ENCODE peak calls at places on chromosomes 11 and 22, in seven cellular contexts. M, Y, D, I, B, Q and K are unnamed samples.

GRCh38 chr11:95477981-95478380 is 247.0 kb upstream of the SESN3 start:
- DNase-seq in I (no peak), Q (no peak), D (no peak), Y (no peak), M (no peak), B (no peak), K (no peak)

GRCh38 chr11:19117760-19118097 is 761 bp downstream of the ZDHHC13 start:
- DNase-seq in I (no peak), Q (no peak), M (no peak), Y (no peak), B (no peak), D (no peak), K (no peak)

GRCh38 chr11:33772300-33772699 is 2.0 kb downstream of the FBXO3 start:
- DNase-seq in D (peak), Q (no peak), M (no peak), Y (no peak), I (no peak), B (no peak), K (peak)

GRCh38 chr11:122399375-122399774 is 256.1 kb upstream of the UBASH3B start:
- DNase-seq in Y (no peak), D (no peak), Q (no peak), M (no peak), B (no peak), I (no peak), K (no peak)

GRCh38 chr11:16356751-16357365 is 512 bp upstream of the SOX6 start:
- DNase-seq in M (no peak), Q (no peak), D (no peak), I (no peak), Y (no peak), B (no peak), K (no peak)

GRCh38 chr11:84524422-84525051 is 1102.6 kb downstream of the DLG2 start:
- DNase-seq in Y (peak), B (no peak), D (peak), M (no peak), I (no peak), Q (no peak), K (peak)

GRCh38 chr22:28978863-28979799 is 82.5 kb downstream of the C22orf31 start:
- DNase-seq in Y (no peak), B (no peak), I (no peak), Q (no peak), M (no peak), D (no peak), K (no peak)

GRCh38 chr11:121802542-121802941 is 313.5 kb downstream of the BLID start:
- DNase-seq in D (no peak), Y (no peak), B (no peak), Q (no peak), I (no peak), M (peak), K (peak)

GRCh38 chr11:2517016-2517385 is 72.2 kb downstream of the KCNQ1 start:
- DNase-seq in D (no peak), B (no peak), M (peak), Y (no peak), I (peak), Q (no peak), K (no peak)

GRCh38 chr11:8294251-8294935 is 30.7 kb upstream of the LMO1 start:
- DNase-seq in M (no peak), D (no peak), Q (no peak), I (no peak), Y (no peak), B (no peak), K (no peak)

GRCh38 chr11:46383404-46383758 is 1.9 kb downstream of the MDK start:
- DNase-seq in M (no peak), Y (no peak), B (no peak), I (no peak), D (no peak), Q (no peak), K (no peak)

GRCh38 chr11:46382644-46383403 is 1.4 kb downstream of the MDK start:
- DNase-seq in B (no peak), I (no peak), Q (no peak), D (no peak), Y (no peak), M (no peak), K (peak)

GRCh38 chr11:46380340-46381045 is 976 bp upstream of the MDK start:
- DNase-seq in B (no peak), D (peak), Q (no peak), Y (peak), I (peak), M (peak), K (peak)

GRCh38 chr11:46381836-46382643 is 571 bp downstream of the MDK start:
- DNase-seq in B (no peak), Y (no peak), I (no peak), M (no peak), D (no peak), Q (no peak), K (no peak)

GRCh38 chr11:46381046-46381835 is at the start of gene MDK:
- DNase-seq in D (no peak), B (no peak), I (no peak), Q (no peak), M (peak), Y (no peak), K (peak)
- H3K27ac ChIP-seq in D (peak), B (peak), I (peak), Q (peak), M (peak), Y (no peak), K (peak)

GRCh38 chr11:13247606-13248320 is 29.8 kb upstream of the BMAL1 start:
- DNase-seq in M (no peak), B (no peak), Q (no peak), I (no peak), D (no peak), Y (no peak), K (no peak)
- H3K27ac ChIP-seq in M (no peak), B (no peak), Q (no peak), I (no peak), D (no peak), Y (no peak), K (no peak)

GRCh38 chr11:6548121-6548520 is 51.0 kb downstream of the DNHD1 start:
- DNase-seq in D (no peak), B (no peak), Y (no peak), M (no peak), Q (no peak), I (no peak), K (no peak)
- H3K27ac ChIP-seq in D (no peak), B (no peak), Y (no peak), M (no peak), Q (no peak), I (no peak), K (no peak)

DNA sequence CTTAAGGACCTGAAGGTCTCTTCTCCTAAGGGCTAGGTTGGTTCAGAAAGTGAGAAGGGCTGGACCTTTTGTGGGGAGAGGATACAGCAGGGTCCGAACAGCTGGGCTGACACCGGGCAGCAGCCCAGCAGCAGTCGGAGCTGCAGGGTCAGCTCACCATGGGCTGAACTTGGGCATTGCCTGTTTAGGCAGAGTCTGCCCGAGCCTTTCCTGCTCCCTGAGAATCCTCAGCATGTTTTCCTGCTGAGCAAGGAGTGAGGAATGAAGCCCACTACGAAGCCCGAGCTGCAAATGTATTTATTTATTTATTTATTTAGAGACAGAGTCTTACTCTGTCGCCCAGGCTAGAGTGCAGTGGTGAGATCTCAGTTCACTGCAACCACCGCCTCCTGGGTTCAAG is 83.9 kb downstream of the PTPRJ start:
- DNase-seq in Q (no peak), B (no peak), M (no peak), D (no peak), I (no peak), Y (no peak), K (no peak)
- H3K27ac ChIP-seq in Q (peak), B (peak), M (peak), D (no peak), I (peak), Y (no peak), K (peak)

DNA sequence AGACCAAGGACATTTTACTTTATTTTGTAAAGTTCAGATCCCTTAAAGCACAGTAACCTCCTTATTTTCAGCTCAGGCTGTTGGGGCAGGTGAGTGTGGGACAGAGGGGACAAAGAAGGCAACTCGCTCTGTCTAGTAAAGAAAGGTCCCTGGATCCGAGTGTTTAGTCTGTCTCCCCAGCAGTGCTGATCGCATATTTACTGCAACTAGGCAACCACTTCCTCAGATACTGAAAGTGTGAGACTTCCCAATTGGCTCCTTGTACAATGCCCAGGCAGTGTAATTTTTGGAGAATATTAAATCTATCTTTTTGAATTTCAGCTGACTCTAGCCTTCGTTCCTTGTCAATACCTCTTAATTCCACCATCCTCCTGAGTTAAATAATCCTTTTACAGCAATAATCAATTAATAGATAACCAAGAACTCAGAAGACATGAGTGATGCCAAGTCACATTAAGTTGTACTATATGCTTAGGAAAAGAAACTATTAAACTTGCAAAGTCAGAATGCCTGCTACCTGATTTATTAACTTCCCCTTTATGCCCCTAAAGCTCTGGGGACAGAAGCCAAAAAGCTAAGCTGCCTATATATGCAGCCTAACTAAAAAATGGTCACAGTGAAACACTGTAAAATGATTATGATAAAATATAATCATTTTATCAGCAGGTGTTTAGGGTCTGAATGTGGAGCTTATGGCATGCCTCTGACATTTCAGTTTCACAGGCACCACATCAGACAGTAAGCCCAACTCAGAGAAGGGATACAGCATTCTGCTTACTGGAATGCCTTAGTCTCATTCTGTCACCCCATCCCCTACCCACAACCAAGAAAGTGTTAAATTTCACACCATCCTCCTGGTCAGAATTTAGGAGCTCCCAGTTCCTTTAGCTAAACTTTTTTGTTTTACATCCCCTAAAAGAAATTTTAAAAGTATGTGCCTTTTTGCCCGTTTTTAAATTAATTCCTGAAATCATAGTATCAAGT is 138.7 kb downstream of the TRIM44 start:
- DNase-seq in B (no peak), Y (no peak), I (no peak), Q (no peak), M (no peak), D (no peak), K (no peak)
- H3K27ac ChIP-seq in B (no peak), Y (no peak), I (no peak), Q (no peak), M (no peak), D (no peak), K (no peak)

GRCh38 chr11:126914941-126915340 is 85.6 kb downstream of the KIRREL3 start:
- DNase-seq in M (no peak), I (no peak), B (no peak), Y (no peak), Q (no peak), D (no peak), K (no peak)

GRCh38 chr11:126918556-126918955 is 82.0 kb downstream of the KIRREL3 start:
- DNase-seq in D (no peak), B (no peak), I (no peak), M (no peak), Y (no peak), Q (no peak), K (no peak)

GRCh38 chr11:126915430-126915829 is 85.1 kb downstream of the KIRREL3 start:
- DNase-seq in I (no peak), Y (no peak), Q (no peak), D (no peak), M (no peak), B (no peak), K (no peak)

GRCh38 chr11:126919147-126919823 is 81.3 kb downstream of the KIRREL3 start:
- DNase-seq in Y (peak), B (no peak), I (no peak), M (no peak), Q (no peak), D (no peak), K (no peak)

GRCh38 chr11:126917531-126918204 is 82.9 kb downstream of the KIRREL3 start:
- DNase-seq in Y (no peak), I (no peak), D (peak), M (no peak), Q (no peak), B (no peak), K (peak)
- H3K27ac ChIP-seq in Y (no peak), I (no peak), D (no peak), M (no peak), Q (peak), B (no peak), K (peak)